ENCODE peak calls at places on chromosome 21, in eight cellular contexts. One of them, this sample, is unnamed. For H3K4me1, the result is how much of the 10 kb centered on the place peaks cover.

GRCh38 chr21:45984584-45985095 is 3.1 kb downstream of the COL6A1 start:
- DNase-seq in cardiac muscle cell: no peak
- DNase-seq in pancreas: no peak
- DNase-seq in IMR-90: no peak
- DNase-seq in body of pancreas: no peak
- DNase-seq in neural progenitor cell: no peak
- DNase-seq in colonic mucosa: no peak
- DNase-seq in OCI-LY7: no peak
- DNase-seq in this sample: no peak

GRCh38 chr21:16280731-16281130 is 550.9 kb downstream of the USP25 start:
- DNase-seq in pancreas: no peak
- DNase-seq in OCI-LY7: no peak
- DNase-seq in IMR-90: no peak
- DNase-seq in cardiac muscle cell: no peak
- DNase-seq in neural progenitor cell: no peak
- DNase-seq in body of pancreas: no peak
- DNase-seq in colonic mucosa: no peak
- DNase-seq in this sample: no peak

GRCh38 chr21:28221984-28222383 is 770.7 kb downstream of the LTN1 start:
- DNase-seq in IMR-90: no peak
- DNase-seq in body of pancreas: no peak
- DNase-seq in OCI-LY7: no peak
- DNase-seq in cardiac muscle cell: no peak
- DNase-seq in colonic mucosa: no peak
- DNase-seq in pancreas: no peak
- DNase-seq in neural progenitor cell: no peak
- DNase-seq in this sample: no peak

GRCh38 chr21:43824250-43824882 is 35.0 kb downstream of the RRP1 start:
- DNase-seq in OCI-LY7: no peak
- DNase-seq in pancreas: no peak
- DNase-seq in body of pancreas: no peak
- DNase-seq in neural progenitor cell: no peak
- DNase-seq in colonic mucosa: no peak
- DNase-seq in cardiac muscle cell: no peak
- DNase-seq in IMR-90: peak
- DNase-seq in this sample: no peak

GRCh38 chr21:19322360-19322759 is 918.8 kb upstream of the TMPRSS15 start:
- DNase-seq in cardiac muscle cell: no peak
- DNase-seq in body of pancreas: no peak
- DNase-seq in colonic mucosa: no peak
- DNase-seq in OCI-LY7: no peak
- DNase-seq in neural progenitor cell: no peak
- DNase-seq in pancreas: no peak
- DNase-seq in IMR-90: no peak
- DNase-seq in this sample: no peak

GRCh38 chr21:17802568-17802967 is 16.6 kb downstream of the C21orf91 start:
- DNase-seq in IMR-90: peak
- DNase-seq in colonic mucosa: no peak
- DNase-seq in body of pancreas: no peak
- DNase-seq in pancreas: no peak
- DNase-seq in cardiac muscle cell: no peak
- DNase-seq in OCI-LY7: no peak
- DNase-seq in neural progenitor cell: no peak
- DNase-seq in this sample: no peak

GRCh38 chr21:25421327-25422028 is 185.8 kb downstream of the MRPL39 start:
- DNase-seq in OCI-LY7: peak
- DNase-seq in body of pancreas: no peak
- DNase-seq in colonic mucosa: no peak
- DNase-seq in pancreas: no peak
- DNase-seq in IMR-90: peak
- DNase-seq in cardiac muscle cell: peak
- DNase-seq in neural progenitor cell: peak
- DNase-seq in this sample: no peak

GRCh38 chr21:46556802-46557201 is 48.1 kb downstream of the S100B start:
- DNase-seq in OCI-LY7: no peak
- DNase-seq in neural progenitor cell: no peak
- DNase-seq in pancreas: no peak
- DNase-seq in IMR-90: no peak
- DNase-seq in body of pancreas: no peak
- DNase-seq in colonic mucosa: no peak
- DNase-seq in cardiac muscle cell: no peak
- DNase-seq in this sample: no peak

GRCh38 chr21:41769933-41770332 is 3.1 kb upstream of the RIPK4 start:
- DNase-seq in body of pancreas: no peak
- DNase-seq in pancreas: no peak
- DNase-seq in IMR-90: no peak
- DNase-seq in cardiac muscle cell: no peak
- DNase-seq in OCI-LY7: no peak
- DNase-seq in colonic mucosa: no peak
- DNase-seq in neural progenitor cell: no peak
- DNase-seq in this sample: no peak

GRCh38 chr21:41768371-41769042 is 1.7 kb upstream of the RIPK4 start:
- DNase-seq in colonic mucosa: peak
- DNase-seq in IMR-90: peak
- DNase-seq in body of pancreas: peak
- DNase-seq in cardiac muscle cell: peak
- DNase-seq in pancreas: peak
- DNase-seq in neural progenitor cell: peak
- DNase-seq in OCI-LY7: peak
- DNase-seq in this sample: no peak

GRCh38 chr21:41767606-41768370 is 936 bp upstream of the RIPK4 start:
- DNase-seq in pancreas: no peak
- DNase-seq in OCI-LY7: no peak
- DNase-seq in body of pancreas: no peak
- DNase-seq in neural progenitor cell: peak
- DNase-seq in cardiac muscle cell: no peak
- DNase-seq in IMR-90: peak
- DNase-seq in colonic mucosa: no peak
- DNase-seq in this sample: no peak

GRCh38 chr21:41769521-41769920 is 2.7 kb upstream of the RIPK4 start:
- DNase-seq in cardiac muscle cell: no peak
- DNase-seq in body of pancreas: no peak
- DNase-seq in OCI-LY7: no peak
- DNase-seq in pancreas: no peak
- DNase-seq in neural progenitor cell: no peak
- DNase-seq in colonic mucosa: no peak
- DNase-seq in IMR-90: no peak
- DNase-seq in this sample: no peak

DNA sequence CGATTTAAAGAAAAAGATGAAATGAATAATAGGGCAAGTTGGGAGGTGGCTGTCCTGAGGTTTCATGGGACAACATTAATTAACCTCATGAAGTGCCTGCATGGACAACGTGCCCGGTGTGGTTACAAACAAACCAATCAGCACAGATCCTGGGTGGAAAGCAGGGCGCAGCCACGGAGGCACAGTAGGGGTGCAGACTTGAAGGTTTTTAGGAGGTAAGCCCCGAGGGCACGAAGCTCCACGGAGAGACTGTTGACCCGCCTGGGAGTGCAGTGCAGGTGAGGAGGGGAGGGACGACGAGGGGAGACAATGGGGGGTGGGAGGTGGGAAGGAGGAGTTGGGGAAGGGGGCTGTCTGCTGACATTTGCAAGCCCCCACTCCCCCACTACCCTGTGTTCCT is 2.3 kb upstream of the RIPK4 start:
- DNase-seq in colonic mucosa: no peak
- DNase-seq in cardiac muscle cell: no peak
- DNase-seq in IMR-90: no peak
- DNase-seq in body of pancreas: no peak
- DNase-seq in neural progenitor cell: no peak
- DNase-seq in pancreas: no peak
- DNase-seq in OCI-LY7: no peak
- DNase-seq in this sample: no peak
- H3K4me3 ChIP-seq in colonic mucosa: peak
- H3K4me3 ChIP-seq in cardiac muscle cell: no peak
- H3K4me3 ChIP-seq in IMR-90: peak
- H3K4me3 ChIP-seq in body of pancreas: no peak
- H3K4me3 ChIP-seq in neural progenitor cell: no peak
- H3K4me3 ChIP-seq in pancreas: no peak
- H3K4me3 ChIP-seq in OCI-LY7: peak
- H3K4me3 ChIP-seq in this sample: no peak

GRCh38 chr21:35579520-35580293 is 480.6 kb downstream of the SETD4 start:
- DNase-seq in IMR-90: peak
- DNase-seq in neural progenitor cell: no peak
- DNase-seq in OCI-LY7: no peak
- DNase-seq in cardiac muscle cell: no peak
- DNase-seq in body of pancreas: no peak
- DNase-seq in pancreas: no peak
- DNase-seq in colonic mucosa: no peak
- DNase-seq in this sample: no peak
- H3K4me1 ChIP-seq in IMR-90: under half
- H3K4me1 ChIP-seq in neural progenitor cell: under half
- H3K4me1 ChIP-seq in OCI-LY7: under half
- H3K4me1 ChIP-seq in cardiac muscle cell: under half
- H3K4me1 ChIP-seq in body of pancreas: under half
- H3K4me1 ChIP-seq in pancreas: under half
- H3K4me1 ChIP-seq in colonic mucosa: under half
- H3K4me1 ChIP-seq in this sample: under half

DNA sequence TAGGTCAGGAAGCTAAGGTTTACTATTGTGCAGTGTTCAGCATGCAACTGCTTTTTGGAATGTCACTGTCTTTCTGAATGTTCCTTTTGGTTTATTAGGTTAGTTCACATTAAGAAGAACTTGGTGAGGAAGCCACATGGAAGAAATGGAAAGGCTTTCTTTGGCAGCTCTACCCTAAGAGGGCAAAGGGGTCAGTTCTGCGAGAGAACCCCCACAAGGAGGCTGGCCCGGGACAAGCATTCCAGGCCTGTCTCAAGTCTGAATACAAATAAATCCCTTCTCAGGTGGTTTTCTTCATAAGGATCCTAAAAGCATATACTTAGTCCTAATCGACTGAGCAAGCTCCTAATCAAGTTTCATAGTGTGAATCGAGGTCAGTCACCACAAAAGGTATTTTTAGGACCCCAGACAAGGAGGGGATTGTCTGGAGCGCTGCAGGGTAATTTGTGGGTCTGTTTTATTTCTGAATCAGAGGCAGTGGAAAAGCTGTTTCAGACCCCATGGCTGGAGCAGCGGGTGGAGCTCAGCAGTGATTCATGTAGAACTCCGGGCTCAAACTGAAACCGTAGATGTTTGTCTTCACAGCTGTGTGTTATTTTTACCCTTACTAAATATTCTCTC is 63.3 kb downstream of the ERG start:
- DNase-seq in neural progenitor cell: no peak
- DNase-seq in body of pancreas: no peak
- DNase-seq in colonic mucosa: no peak
- DNase-seq in pancreas: no peak
- DNase-seq in IMR-90: peak
- DNase-seq in cardiac muscle cell: peak
- DNase-seq in OCI-LY7: no peak
- DNase-seq in this sample: no peak
- H3K4me3 ChIP-seq in neural progenitor cell: no peak
- H3K4me3 ChIP-seq in body of pancreas: no peak
- H3K4me3 ChIP-seq in colonic mucosa: no peak
- H3K4me3 ChIP-seq in pancreas: no peak
- H3K4me3 ChIP-seq in IMR-90: peak
- H3K4me3 ChIP-seq in cardiac muscle cell: no peak
- H3K4me3 ChIP-seq in OCI-LY7: no peak
- H3K4me3 ChIP-seq in this sample: no peak

DNA sequence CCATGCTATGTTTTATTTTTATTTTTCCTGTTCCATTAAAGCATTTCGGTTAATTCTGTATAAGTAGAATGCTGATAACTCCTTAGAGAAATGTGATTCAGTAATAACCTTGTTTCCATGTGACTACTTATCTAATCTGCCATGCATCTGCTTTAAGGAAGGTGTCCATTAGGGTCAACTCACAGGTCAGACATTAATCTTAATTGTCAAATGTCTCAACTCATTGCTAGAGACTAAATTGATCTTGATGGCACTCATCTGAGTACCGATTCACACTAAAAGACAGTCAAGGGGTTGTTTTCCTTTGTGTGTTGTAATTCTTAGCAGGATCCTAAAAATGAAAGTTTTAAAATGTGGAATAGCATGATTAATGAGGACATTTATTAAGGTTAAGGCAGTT is 41.8 kb downstream of the ITSN1 start:
- DNase-seq in colonic mucosa: no peak
- DNase-seq in pancreas: no peak
- DNase-seq in cardiac muscle cell: no peak
- DNase-seq in OCI-LY7: no peak
- DNase-seq in neural progenitor cell: no peak
- DNase-seq in body of pancreas: no peak
- DNase-seq in IMR-90: no peak
- DNase-seq in this sample: no peak
- H3K4me1 ChIP-seq in colonic mucosa: under half
- H3K4me1 ChIP-seq in pancreas: under half
- H3K4me1 ChIP-seq in cardiac muscle cell: half or more
- H3K4me1 ChIP-seq in OCI-LY7: under half
- H3K4me1 ChIP-seq in neural progenitor cell: under half
- H3K4me1 ChIP-seq in body of pancreas: under half
- H3K4me1 ChIP-seq in IMR-90: under half
- H3K4me1 ChIP-seq in this sample: half or more

DNA sequence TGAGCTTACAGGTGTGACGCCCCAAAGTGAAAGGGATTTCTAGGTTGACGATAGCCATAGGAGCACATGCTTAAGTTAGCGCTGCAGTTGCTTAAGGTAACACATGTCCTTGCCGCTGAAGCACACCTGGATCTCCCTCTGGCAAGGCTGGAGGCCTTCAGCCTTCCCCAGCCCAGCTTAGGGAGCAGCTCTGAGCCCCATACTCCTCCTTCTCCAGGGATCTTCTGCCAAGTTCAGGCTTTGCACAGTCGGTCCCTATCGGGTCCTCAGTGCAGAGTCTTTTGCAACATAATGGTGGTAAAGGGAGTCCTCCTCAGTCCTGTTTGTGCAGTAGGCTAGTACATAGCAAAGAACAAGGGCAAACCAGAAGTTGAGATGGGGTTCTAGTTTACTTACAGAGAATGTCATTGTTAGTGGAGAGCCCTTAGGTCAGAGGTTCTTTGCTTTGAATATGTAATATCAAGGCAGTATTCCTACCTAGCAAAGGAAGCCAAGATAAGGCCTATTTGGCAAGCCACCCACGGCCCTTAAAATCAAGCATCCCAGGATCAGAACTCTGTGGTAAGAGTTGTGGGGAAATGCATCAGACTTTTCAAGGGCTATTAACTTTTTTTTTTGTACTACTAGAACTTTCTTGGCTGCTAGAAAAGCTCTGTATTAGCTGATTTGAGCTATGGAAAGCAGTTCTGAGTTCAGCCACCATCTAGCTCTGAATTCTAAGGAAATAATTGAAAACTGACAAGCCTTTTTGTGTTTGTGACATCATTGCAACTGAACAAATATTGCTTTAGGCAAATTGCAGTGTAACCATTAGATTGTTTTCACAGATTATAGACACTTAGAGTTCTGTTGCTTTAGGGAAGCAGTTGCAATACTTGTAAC is 1.4 kb downstream of the EVA1C start:
- DNase-seq in body of pancreas: no peak
- DNase-seq in neural progenitor cell: no peak
- DNase-seq in cardiac muscle cell: no peak
- DNase-seq in OCI-LY7: no peak
- DNase-seq in pancreas: no peak
- DNase-seq in colonic mucosa: peak
- DNase-seq in IMR-90: no peak
- DNase-seq in this sample: no peak
- H3K4me3 ChIP-seq in body of pancreas: no peak
- H3K4me3 ChIP-seq in neural progenitor cell: no peak
- H3K4me3 ChIP-seq in cardiac muscle cell: no peak
- H3K4me3 ChIP-seq in OCI-LY7: no peak
- H3K4me3 ChIP-seq in pancreas: no peak
- H3K4me3 ChIP-seq in colonic mucosa: peak
- H3K4me3 ChIP-seq in IMR-90: no peak
- H3K4me3 ChIP-seq in this sample: peak